ENCODE peak calls at places on chromosomes 4 and X, in eight cellular contexts. One of them, this sample, is unnamed.
A peak's percentile ranks its signal among the peaks of the same experiment; 100 is the strongest.

GRCh38 chr4:62487016-62487415 is 1286.9 kb downstream of the ADGRL3 start:
- DNase-seq in stimulated activated CD8-positive, alpha-beta memory T cell treated with anti-CD3 and anti-CD28 coated beads, Interleukin-12 subunit alpha, Interleukin-12 subunit beta, amount 100 ng/mL, for 4 hours: no peak
- DNase-seq in activated T-cell treated with anti-CD3 and anti-CD28 coated beads for 1 hour: no peak
- DNase-seq in HTR-8/SVneo: no peak
- DNase-seq in NCI-H1105 treated with DMSO at 0.1 percent for 48 hours: no peak
- DNase-seq in posterior vena cava: no peak
- DNase-seq in naive thymus-derived CD4-positive, alpha-beta T cell: no peak
- DNase-seq in breast epithelium: no peak
- DNase-seq in this sample: no peak

GRCh38 chr4:161650812-161651211 is 513.0 kb downstream of the FSTL5 start:
- DNase-seq in stimulated activated CD8-positive, alpha-beta memory T cell treated with anti-CD3 and anti-CD28 coated beads, Interleukin-12 subunit alpha, Interleukin-12 subunit beta, amount 100 ng/mL, for 4 hours: no peak
- DNase-seq in activated T-cell treated with anti-CD3 and anti-CD28 coated beads for 1 hour: no peak
- DNase-seq in HTR-8/SVneo: no peak
- DNase-seq in NCI-H1105 treated with DMSO at 0.1 percent for 48 hours: no peak
- DNase-seq in posterior vena cava: no peak
- DNase-seq in naive thymus-derived CD4-positive, alpha-beta T cell: no peak
- DNase-seq in breast epithelium: no peak
- DNase-seq in this sample: no peak

GRCh38 chr4:154779362-154779947 is 1.6 kb upstream of the RBM46 start:
- DNase-seq in stimulated activated CD8-positive, alpha-beta memory T cell treated with anti-CD3 and anti-CD28 coated beads, Interleukin-12 subunit alpha, Interleukin-12 subunit beta, amount 100 ng/mL, for 4 hours: no peak
- DNase-seq in activated T-cell treated with anti-CD3 and anti-CD28 coated beads for 1 hour: no peak
- DNase-seq in HTR-8/SVneo: peak; percentile 7
- DNase-seq in NCI-H1105 treated with DMSO at 0.1 percent for 48 hours: peak; percentile 2
- DNase-seq in posterior vena cava: no peak
- DNase-seq in naive thymus-derived CD4-positive, alpha-beta T cell: no peak
- DNase-seq in breast epithelium: no peak
- DNase-seq in this sample: no peak

GRCh38 chrX:118128724-118129123 is 12.1 kb upstream of the KLHL13 start:
- DNase-seq in stimulated activated CD8-positive, alpha-beta memory T cell treated with anti-CD3 and anti-CD28 coated beads, Interleukin-12 subunit alpha, Interleukin-12 subunit beta, amount 100 ng/mL, for 4 hours: no peak
- DNase-seq in activated T-cell treated with anti-CD3 and anti-CD28 coated beads for 1 hour: no peak
- DNase-seq in HTR-8/SVneo: no peak
- DNase-seq in NCI-H1105 treated with DMSO at 0.1 percent for 48 hours: no peak
- DNase-seq in posterior vena cava: no peak
- DNase-seq in naive thymus-derived CD4-positive, alpha-beta T cell: no peak
- DNase-seq in breast epithelium: no peak
- DNase-seq in this sample: no peak

GRCh38 chr4:85489273-85489672 is 14.3 kb downstream of the ARHGAP24 start:
- DNase-seq in stimulated activated CD8-positive, alpha-beta memory T cell treated with anti-CD3 and anti-CD28 coated beads, Interleukin-12 subunit alpha, Interleukin-12 subunit beta, amount 100 ng/mL, for 4 hours: no peak
- DNase-seq in activated T-cell treated with anti-CD3 and anti-CD28 coated beads for 1 hour: no peak
- DNase-seq in HTR-8/SVneo: no peak
- DNase-seq in NCI-H1105 treated with DMSO at 0.1 percent for 48 hours: no peak
- DNase-seq in posterior vena cava: no peak
- DNase-seq in naive thymus-derived CD4-positive, alpha-beta T cell: no peak
- DNase-seq in breast epithelium: no peak
- DNase-seq in this sample: no peak

GRCh38 chr4:98905297-98905696 is 23.6 kb downstream of the EIF4E start:
- DNase-seq in stimulated activated CD8-positive, alpha-beta memory T cell treated with anti-CD3 and anti-CD28 coated beads, Interleukin-12 subunit alpha, Interleukin-12 subunit beta, amount 100 ng/mL, for 4 hours: no peak
- DNase-seq in activated T-cell treated with anti-CD3 and anti-CD28 coated beads for 1 hour: no peak
- DNase-seq in HTR-8/SVneo: no peak
- DNase-seq in NCI-H1105 treated with DMSO at 0.1 percent for 48 hours: no peak
- DNase-seq in posterior vena cava: no peak
- DNase-seq in naive thymus-derived CD4-positive, alpha-beta T cell: no peak
- DNase-seq in breast epithelium: no peak
- DNase-seq in this sample: no peak

GRCh38 chr4:170682511-170682910 is 592.8 kb upstream of the AADAT start:
- DNase-seq in stimulated activated CD8-positive, alpha-beta memory T cell treated with anti-CD3 and anti-CD28 coated beads, Interleukin-12 subunit alpha, Interleukin-12 subunit beta, amount 100 ng/mL, for 4 hours: no peak
- DNase-seq in activated T-cell treated with anti-CD3 and anti-CD28 coated beads for 1 hour: no peak
- DNase-seq in HTR-8/SVneo: no peak
- DNase-seq in NCI-H1105 treated with DMSO at 0.1 percent for 48 hours: no peak
- DNase-seq in posterior vena cava: no peak
- DNase-seq in naive thymus-derived CD4-positive, alpha-beta T cell: no peak
- DNase-seq in breast epithelium: no peak
- DNase-seq in this sample: no peak

GRCh38 chr4:72006576-72006975 is 25.2 kb upstream of the NPFFR2 start:
- DNase-seq in stimulated activated CD8-positive, alpha-beta memory T cell treated with anti-CD3 and anti-CD28 coated beads, Interleukin-12 subunit alpha, Interleukin-12 subunit beta, amount 100 ng/mL, for 4 hours: no peak
- DNase-seq in activated T-cell treated with anti-CD3 and anti-CD28 coated beads for 1 hour: no peak
- DNase-seq in HTR-8/SVneo: peak; percentile 5
- DNase-seq in NCI-H1105 treated with DMSO at 0.1 percent for 48 hours: no peak
- DNase-seq in posterior vena cava: no peak
- DNase-seq in naive thymus-derived CD4-positive, alpha-beta T cell: no peak
- DNase-seq in breast epithelium: no peak
- DNase-seq in this sample: no peak

GRCh38 chrX:24466025-24466424 is 939 bp downstream of the PDK3 start:
- DNase-seq in stimulated activated CD8-positive, alpha-beta memory T cell treated with anti-CD3 and anti-CD28 coated beads, Interleukin-12 subunit alpha, Interleukin-12 subunit beta, amount 100 ng/mL, for 4 hours: no peak
- DNase-seq in activated T-cell treated with anti-CD3 and anti-CD28 coated beads for 1 hour: no peak
- DNase-seq in HTR-8/SVneo: no peak
- DNase-seq in NCI-H1105 treated with DMSO at 0.1 percent for 48 hours: no peak
- DNase-seq in posterior vena cava: no peak
- DNase-seq in naive thymus-derived CD4-positive, alpha-beta T cell: no peak
- DNase-seq in breast epithelium: no peak
- DNase-seq in this sample: no peak

GRCh38 chr4:48913346-48913745 is 6.8 kb upstream of the OCIAD2 start:
- DNase-seq in stimulated activated CD8-positive, alpha-beta memory T cell treated with anti-CD3 and anti-CD28 coated beads, Interleukin-12 subunit alpha, Interleukin-12 subunit beta, amount 100 ng/mL, for 4 hours: no peak
- DNase-seq in activated T-cell treated with anti-CD3 and anti-CD28 coated beads for 1 hour: no peak
- DNase-seq in HTR-8/SVneo: peak; percentile 60
- DNase-seq in NCI-H1105 treated with DMSO at 0.1 percent for 48 hours: no peak
- DNase-seq in posterior vena cava: no peak
- DNase-seq in naive thymus-derived CD4-positive, alpha-beta T cell: no peak
- DNase-seq in breast epithelium: no peak
- DNase-seq in this sample: no peak